ENCODE peak calls at places on chromosomes 4 and X, in five cellular contexts. One of them, this sample, is unnamed.

GRCh38 chr4:185941476-185941875 is 127.5 kb upstream of the TLR3 start:
- DNase-seq in fibroblast of mammary gland: peak
- DNase-seq in stimulated activated CD4-positive, alpha-beta T cell treated with anti-CD3 and anti-CD28 coated beads, Interleukin-1b, Interleukin-23, amount 100 ng/mL, for 48 hours: no peak
- DNase-seq in glomerular endothelial cell: no peak
- DNase-seq in LHCN-M2: no peak
- DNase-seq in this sample: no peak

GRCh38 chrX:45628041-45628440 is 427.4 kb upstream of the DIPK2B start:
- DNase-seq in stimulated activated CD4-positive, alpha-beta T cell treated with anti-CD3 and anti-CD28 coated beads, Interleukin-1b, Interleukin-23, amount 100 ng/mL, for 48 hours: no peak
- DNase-seq in LHCN-M2: peak
- DNase-seq in glomerular endothelial cell: no peak
- DNase-seq in fibroblast of mammary gland: peak
- DNase-seq in this sample: no peak

GRCh38 chrX:148536961-148537360 is 36.5 kb downstream of the AFF2 start:
- DNase-seq in glomerular endothelial cell: no peak
- DNase-seq in fibroblast of mammary gland: no peak
- DNase-seq in LHCN-M2: peak
- DNase-seq in stimulated activated CD4-positive, alpha-beta T cell treated with anti-CD3 and anti-CD28 coated beads, Interleukin-1b, Interleukin-23, amount 100 ng/mL, for 48 hours: no peak
- DNase-seq in this sample: no peak

GRCh38 chrX:153926863-153927685 is 1.0 kb upstream of the ARHGAP4 start:
- DNase-seq in fibroblast of mammary gland: peak
- DNase-seq in stimulated activated CD4-positive, alpha-beta T cell treated with anti-CD3 and anti-CD28 coated beads, Interleukin-1b, Interleukin-23, amount 100 ng/mL, for 48 hours: peak
- DNase-seq in glomerular endothelial cell: no peak
- DNase-seq in LHCN-M2: peak
- DNase-seq in this sample: peak

GRCh38 chr4:82739292-82740190 is 59.1 kb downstream of the SCD5 start:
- DNase-seq in stimulated activated CD4-positive, alpha-beta T cell treated with anti-CD3 and anti-CD28 coated beads, Interleukin-1b, Interleukin-23, amount 100 ng/mL, for 48 hours: peak
- DNase-seq in fibroblast of mammary gland: peak
- DNase-seq in glomerular endothelial cell: peak
- DNase-seq in LHCN-M2: peak
- DNase-seq in this sample: peak

GRCh38 chrX:48972214-48973164 is 845 bp upstream of the KCND1 start:
- DNase-seq in stimulated activated CD4-positive, alpha-beta T cell treated with anti-CD3 and anti-CD28 coated beads, Interleukin-1b, Interleukin-23, amount 100 ng/mL, for 48 hours: peak
- DNase-seq in fibroblast of mammary gland: peak
- DNase-seq in glomerular endothelial cell: no peak
- DNase-seq in LHCN-M2: peak
- DNase-seq in this sample: peak

GRCh38 chr4:33107813-33108212 is 2387.6 kb downstream of the PCDH7 start:
- DNase-seq in stimulated activated CD4-positive, alpha-beta T cell treated with anti-CD3 and anti-CD28 coated beads, Interleukin-1b, Interleukin-23, amount 100 ng/mL, for 48 hours: no peak
- DNase-seq in glomerular endothelial cell: no peak
- DNase-seq in LHCN-M2: peak
- DNase-seq in fibroblast of mammary gland: peak
- DNase-seq in this sample: no peak

GRCh38 chr4:57098945-57099344 is 11.2 kb downstream of the IGFBP7 start:
- DNase-seq in LHCN-M2: peak
- DNase-seq in glomerular endothelial cell: no peak
- DNase-seq in stimulated activated CD4-positive, alpha-beta T cell treated with anti-CD3 and anti-CD28 coated beads, Interleukin-1b, Interleukin-23, amount 100 ng/mL, for 48 hours: no peak
- DNase-seq in fibroblast of mammary gland: peak
- DNase-seq in this sample: no peak

GRCh38 chr4:170248576-170248975 is 158.8 kb upstream of the AADAT start:
- DNase-seq in fibroblast of mammary gland: peak
- DNase-seq in LHCN-M2: peak
- DNase-seq in stimulated activated CD4-positive, alpha-beta T cell treated with anti-CD3 and anti-CD28 coated beads, Interleukin-1b, Interleukin-23, amount 100 ng/mL, for 48 hours: no peak
- DNase-seq in glomerular endothelial cell: no peak
- DNase-seq in this sample: no peak

GRCh38 chr4:119683518-119683917 is 54.9 kb upstream of the PDE5A start:
- DNase-seq in fibroblast of mammary gland: peak
- DNase-seq in glomerular endothelial cell: no peak
- DNase-seq in LHCN-M2: peak
- DNase-seq in stimulated activated CD4-positive, alpha-beta T cell treated with anti-CD3 and anti-CD28 coated beads, Interleukin-1b, Interleukin-23, amount 100 ng/mL, for 48 hours: no peak
- DNase-seq in this sample: no peak

GRCh38 chr4:12203945-12204344 is 775.3 kb upstream of the HS3ST1 start:
- DNase-seq in stimulated activated CD4-positive, alpha-beta T cell treated with anti-CD3 and anti-CD28 coated beads, Interleukin-1b, Interleukin-23, amount 100 ng/mL, for 48 hours: no peak
- DNase-seq in LHCN-M2: no peak
- DNase-seq in fibroblast of mammary gland: no peak
- DNase-seq in glomerular endothelial cell: no peak
- DNase-seq in this sample: no peak

GRCh38 chrX:40131644-40132376 is 34.1 kb upstream of the BCOR start:
- DNase-seq in LHCN-M2: no peak
- DNase-seq in glomerular endothelial cell: no peak
- DNase-seq in stimulated activated CD4-positive, alpha-beta T cell treated with anti-CD3 and anti-CD28 coated beads, Interleukin-1b, Interleukin-23, amount 100 ng/mL, for 48 hours: no peak
- DNase-seq in fibroblast of mammary gland: no peak
- DNase-seq in this sample: no peak

GRCh38 chrX:135477576-135477975 is 42.9 kb upstream of the INTS6L start:
- DNase-seq in stimulated activated CD4-positive, alpha-beta T cell treated with anti-CD3 and anti-CD28 coated beads, Interleukin-1b, Interleukin-23, amount 100 ng/mL, for 48 hours: peak
- DNase-seq in glomerular endothelial cell: peak
- DNase-seq in fibroblast of mammary gland: peak
- DNase-seq in LHCN-M2: peak
- DNase-seq in this sample: peak

GRCh38 chrX:49001521-49002090 is 458 bp downstream of the GRIPAP1 start:
- DNase-seq in LHCN-M2: peak
- DNase-seq in fibroblast of mammary gland: peak
- DNase-seq in stimulated activated CD4-positive, alpha-beta T cell treated with anti-CD3 and anti-CD28 coated beads, Interleukin-1b, Interleukin-23, amount 100 ng/mL, for 48 hours: peak
- DNase-seq in glomerular endothelial cell: peak
- DNase-seq in this sample: no peak

GRCh38 chrX:153381684-153382532 is 19.2 kb downstream of the PNMA6E start:
- DNase-seq in LHCN-M2: peak
- DNase-seq in glomerular endothelial cell: peak
- DNase-seq in fibroblast of mammary gland: peak
- DNase-seq in stimulated activated CD4-positive, alpha-beta T cell treated with anti-CD3 and anti-CD28 coated beads, Interleukin-1b, Interleukin-23, amount 100 ng/mL, for 48 hours: peak
- DNase-seq in this sample: peak

GRCh38 chr4:5199142-5199541 is 147.9 kb downstream of the STK32B start:
- DNase-seq in glomerular endothelial cell: no peak
- DNase-seq in fibroblast of mammary gland: no peak
- DNase-seq in stimulated activated CD4-positive, alpha-beta T cell treated with anti-CD3 and anti-CD28 coated beads, Interleukin-1b, Interleukin-23, amount 100 ng/mL, for 48 hours: no peak
- DNase-seq in LHCN-M2: no peak
- DNase-seq in this sample: no peak

GRCh38 chr4:130559268-130559667 is 1463.3 kb downstream of the C4orf33 start:
- DNase-seq in LHCN-M2: no peak
- DNase-seq in stimulated activated CD4-positive, alpha-beta T cell treated with anti-CD3 and anti-CD28 coated beads, Interleukin-1b, Interleukin-23, amount 100 ng/mL, for 48 hours: no peak
- DNase-seq in glomerular endothelial cell: no peak
- DNase-seq in fibroblast of mammary gland: no peak
- DNase-seq in this sample: no peak

GRCh38 chrX:110795645-110796510 is at the start of gene CHRDL1:
- DNase-seq in stimulated activated CD4-positive, alpha-beta T cell treated with anti-CD3 and anti-CD28 coated beads, Interleukin-1b, Interleukin-23, amount 100 ng/mL, for 48 hours: no peak
- DNase-seq in glomerular endothelial cell: no peak
- DNase-seq in fibroblast of mammary gland: peak
- DNase-seq in LHCN-M2: no peak
- DNase-seq in this sample: no peak

GRCh38 chrX:48754124-48754667 is 7.4 kb upstream of the GLOD5 start:
- DNase-seq in fibroblast of mammary gland: no peak
- DNase-seq in glomerular endothelial cell: no peak
- DNase-seq in LHCN-M2: no peak
- DNase-seq in stimulated activated CD4-positive, alpha-beta T cell treated with anti-CD3 and anti-CD28 coated beads, Interleukin-1b, Interleukin-23, amount 100 ng/mL, for 48 hours: no peak
- DNase-seq in this sample: no peak

GRCh38 chr4:11720292-11720691 is 291.6 kb upstream of the HS3ST1 start:
- DNase-seq in LHCN-M2: peak
- DNase-seq in fibroblast of mammary gland: peak
- DNase-seq in glomerular endothelial cell: no peak
- DNase-seq in stimulated activated CD4-positive, alpha-beta T cell treated with anti-CD3 and anti-CD28 coated beads, Interleukin-1b, Interleukin-23, amount 100 ng/mL, for 48 hours: no peak
- DNase-seq in this sample: peak

GRCh38 chr4:180610317-180610716 is 1632.9 kb upstream of the TENM3 start:
- DNase-seq in stimulated activated CD4-positive, alpha-beta T cell treated with anti-CD3 and anti-CD28 coated beads, Interleukin-1b, Interleukin-23, amount 100 ng/mL, for 48 hours: no peak
- DNase-seq in glomerular endothelial cell: no peak
- DNase-seq in fibroblast of mammary gland: no peak
- DNase-seq in LHCN-M2: no peak
- DNase-seq in this sample: no peak

GRCh38 chr4:24321151-24321550 is 263.2 kb downstream of the DHX15 start:
- DNase-seq in stimulated activated CD4-positive, alpha-beta T cell treated with anti-CD3 and anti-CD28 coated beads, Interleukin-1b, Interleukin-23, amount 100 ng/mL, for 48 hours: no peak
- DNase-seq in LHCN-M2: peak
- DNase-seq in glomerular endothelial cell: no peak
- DNase-seq in fibroblast of mammary gland: peak
- DNase-seq in this sample: peak

GRCh38 chr4:76589402-76589801 is 154.4 kb downstream of the SHROOM3 start:
- DNase-seq in fibroblast of mammary gland: no peak
- DNase-seq in glomerular endothelial cell: no peak
- DNase-seq in stimulated activated CD4-positive, alpha-beta T cell treated with anti-CD3 and anti-CD28 coated beads, Interleukin-1b, Interleukin-23, amount 100 ng/mL, for 48 hours: no peak
- DNase-seq in LHCN-M2: peak
- DNase-seq in this sample: no peak

GRCh38 chr4:114659386-114660008 is 60.9 kb downstream of the UGT8 start:
- DNase-seq in glomerular endothelial cell: peak
- DNase-seq in LHCN-M2: peak
- DNase-seq in stimulated activated CD4-positive, alpha-beta T cell treated with anti-CD3 and anti-CD28 coated beads, Interleukin-1b, Interleukin-23, amount 100 ng/mL, for 48 hours: peak
- DNase-seq in fibroblast of mammary gland: peak
- DNase-seq in this sample: peak

GRCh38 chr4:13912436-13912835 is 284.9 kb upstream of the BOD1L1 start:
- DNase-seq in fibroblast of mammary gland: no peak
- DNase-seq in LHCN-M2: no peak
- DNase-seq in stimulated activated CD4-positive, alpha-beta T cell treated with anti-CD3 and anti-CD28 coated beads, Interleukin-1b, Interleukin-23, amount 100 ng/mL, for 48 hours: no peak
- DNase-seq in glomerular endothelial cell: no peak
- DNase-seq in this sample: no peak

GRCh38 chrX:103688949-103689348 is 2.5 kb upstream of the MORF4L2 start:
- DNase-seq in fibroblast of mammary gland: peak
- DNase-seq in LHCN-M2: peak
- DNase-seq in stimulated activated CD4-positive, alpha-beta T cell treated with anti-CD3 and anti-CD28 coated beads, Interleukin-1b, Interleukin-23, amount 100 ng/mL, for 48 hours: no peak
- DNase-seq in glomerular endothelial cell: no peak
- DNase-seq in this sample: peak

GRCh38 chr4:153529646-153530045 is 63.5 kb downstream of the TMEM131L start:
- DNase-seq in stimulated activated CD4-positive, alpha-beta T cell treated with anti-CD3 and anti-CD28 coated beads, Interleukin-1b, Interleukin-23, amount 100 ng/mL, for 48 hours: no peak
- DNase-seq in glomerular endothelial cell: no peak
- DNase-seq in fibroblast of mammary gland: peak
- DNase-seq in LHCN-M2: no peak
- DNase-seq in this sample: no peak

GRCh38 chrX:137428251-137428661 is 137.7 kb upstream of the ZIC3 start:
- DNase-seq in stimulated activated CD4-positive, alpha-beta T cell treated with anti-CD3 and anti-CD28 coated beads, Interleukin-1b, Interleukin-23, amount 100 ng/mL, for 48 hours: no peak
- DNase-seq in LHCN-M2: no peak
- DNase-seq in fibroblast of mammary gland: no peak
- DNase-seq in glomerular endothelial cell: no peak
- DNase-seq in this sample: no peak

GRCh38 chrX:18886344-18887161 is 97.4 kb downstream of the PHKA2 start:
- DNase-seq in glomerular endothelial cell: no peak
- DNase-seq in LHCN-M2: peak
- DNase-seq in stimulated activated CD4-positive, alpha-beta T cell treated with anti-CD3 and anti-CD28 coated beads, Interleukin-1b, Interleukin-23, amount 100 ng/mL, for 48 hours: peak
- DNase-seq in fibroblast of mammary gland: peak
- DNase-seq in this sample: peak

GRCh38 chr4:4364486-4365208 is 22.3 kb upstream of the NSG1 start:
- DNase-seq in LHCN-M2: no peak
- DNase-seq in stimulated activated CD4-positive, alpha-beta T cell treated with anti-CD3 and anti-CD28 coated beads, Interleukin-1b, Interleukin-23, amount 100 ng/mL, for 48 hours: no peak
- DNase-seq in glomerular endothelial cell: no peak
- DNase-seq in fibroblast of mammary gland: no peak
- DNase-seq in this sample: no peak

GRCh38 chr4:189022441-189023035 is 883.3 kb downstream of the TRIML1 start:
- DNase-seq in stimulated activated CD4-positive, alpha-beta T cell treated with anti-CD3 and anti-CD28 coated beads, Interleukin-1b, Interleukin-23, amount 100 ng/mL, for 48 hours: no peak
- DNase-seq in LHCN-M2: peak
- DNase-seq in fibroblast of mammary gland: peak
- DNase-seq in glomerular endothelial cell: no peak
- DNase-seq in this sample: no peak

GRCh38 chr4:120299631-120300030 is 233.0 kb upstream of the MAD2L1 start:
- DNase-seq in stimulated activated CD4-positive, alpha-beta T cell treated with anti-CD3 and anti-CD28 coated beads, Interleukin-1b, Interleukin-23, amount 100 ng/mL, for 48 hours: no peak
- DNase-seq in glomerular endothelial cell: no peak
- DNase-seq in fibroblast of mammary gland: no peak
- DNase-seq in LHCN-M2: no peak
- DNase-seq in this sample: no peak

GRCh38 chr4:11439836-11440235 is 11.1 kb upstream of the HS3ST1 start:
- DNase-seq in fibroblast of mammary gland: no peak
- DNase-seq in LHCN-M2: no peak
- DNase-seq in glomerular endothelial cell: no peak
- DNase-seq in stimulated activated CD4-positive, alpha-beta T cell treated with anti-CD3 and anti-CD28 coated beads, Interleukin-1b, Interleukin-23, amount 100 ng/mL, for 48 hours: no peak
- DNase-seq in this sample: no peak